ENCODE peak calls at places on chromosomes 16 and 17, in five cellular contexts. L is LHCN-M2, W is EH, N is KG1, F is transverse colon. T is an unnamed sample.

GRCh38 chr17:31008374-31009035 is 37.7 kb downstream of the RNF135 start:
- DNase-seq in L (no peak), W (peak), N (no peak), F (peak), T (peak)

GRCh38 chr16:85523602-85524364 is 89.3 kb upstream of the GSE1 start:
- DNase-seq in L (no peak), W (peak), N (no peak), F (no peak), T (peak)

GRCh38 chr17:5413682-5414081 is 5.8 kb downstream of the NUP88 start:
- DNase-seq in L (peak), W (peak), N (no peak), F (no peak), T (peak)

GRCh38 chr17:28279411-28279810 is 39.6 kb upstream of the TMEM97 start:
- DNase-seq in L (peak), W (peak), N (no peak), F (no peak), T (peak)

GRCh38 chr17:77218902-77219301 is 78.1 kb downstream of the SEC14L1 start:
- DNase-seq in L (no peak), W (no peak), N (no peak), F (no peak), T (no peak)

GRCh38 chr17:33012522-33013033 is 20.9 kb downstream of the SPACA3 start:
- DNase-seq in L (peak), W (peak), N (no peak), F (no peak), T (peak)

GRCh38 chr16:578870-579405 is 9.2 kb downstream of the PIGQ start:
- DNase-seq in L (no peak), W (peak), N (no peak), F (peak), T (peak)

GRCh38 chr16:67150833-67151396 is at the start of gene B3GNT9:
- DNase-seq in L (peak), W (peak), N (no peak), F (peak), T (peak)

GRCh38 chr17:68710976-68711375 is 109.8 kb upstream of the FAM20A start:
- DNase-seq in L (no peak), W (peak), N (no peak), F (no peak), T (peak)

GRCh38 chr16:75455677-75456076 is 8.8 kb downstream of the TMEM170A start:
- DNase-seq in L (no peak), W (no peak), N (no peak), F (no peak), T (no peak)

GRCh38 chr16:88747588-88748301 is 37.3 kb downstream of the PIEZO1 start:
- DNase-seq in L (peak), W (no peak), N (peak), F (peak), T (no peak)

GRCh38 chr17:50079334-50080095 is 15.6 kb upstream of the PDK2 start:
- DNase-seq in L (peak), W (peak), N (no peak), F (peak), T (no peak)

GRCh38 chr16:64469351-64469750 is 652.5 kb downstream of the CDH11 start:
- DNase-seq in L (no peak), W (no peak), N (no peak), F (no peak), T (no peak)

GRCh38 chr17:38879878-38880727 is 10.2 kb downstream of the LASP1 start:
- DNase-seq in L (peak), W (peak), N (no peak), F (peak), T (peak)

GRCh38 chr16:30934827-30935557 is 11.6 kb downstream of the FBXL19 start:
- DNase-seq in L (peak), W (peak), N (no peak), F (peak), T (peak)

GRCh38 chr17:77692571-77693161 is 265.8 kb upstream of the TNRC6C start:
- DNase-seq in L (peak), W (peak), N (no peak), F (no peak), T (peak)

GRCh38 chr17:42679001-42679491 is 2.3 kb upstream of the PLEKHH3 start:
- DNase-seq in L (peak), W (peak), N (no peak), F (peak), T (peak)

GRCh38 chr16:24525970-24526559 is 13.3 kb upstream of the RBBP6 start:
- DNase-seq in L (peak), W (peak), N (no peak), F (no peak), T (peak)

GRCh38 chr16:4550587-4550986 is 5.6 kb upstream of the C16orf96 start:
- DNase-seq in L (no peak), W (peak), N (no peak), F (no peak), T (no peak)

GRCh38 chr17:50459081-50459676 is 9.5 kb downstream of the CHAD start:
- DNase-seq in L (no peak), W (peak), N (no peak), F (peak), T (peak)

GRCh38 chr17:44251062-44251461 is 16.9 kb downstream of the SLC4A1 start:
- DNase-seq in L (no peak), W (no peak), N (no peak), F (no peak), T (no peak)

GRCh38 chr16:19542138-19542821 is 13.2 kb upstream of the VPS35L start:
- DNase-seq in L (no peak), W (no peak), N (no peak), F (no peak), T (no peak)

GRCh38 chr16:89505204-89506112 is 2.7 kb upstream of the SPG7 start:
- DNase-seq in L (peak), W (peak), N (peak), F (peak), T (peak)

GRCh38 chr17:39812466-39812865 is 51.6 kb downstream of the IKZF3 start:
- DNase-seq in L (no peak), W (no peak), N (no peak), F (no peak), T (no peak)

GRCh38 chr17:38735161-38735997 is 5.2 kb downstream of the CISD3 start:
- DNase-seq in L (no peak), W (peak), N (no peak), F (peak), T (peak)

GRCh38 chr16:11245222-11245737 is 10.7 kb downstream of the SOCS1 start:
- DNase-seq in L (no peak), W (no peak), N (no peak), F (no peak), T (no peak)

GRCh38 chr17:7351665-7352558 is at the start of gene KCTD11:
- DNase-seq in L (peak), W (peak), N (no peak), F (peak), T (peak)

GRCh38 chr17:57649731-57650484 is 95.2 kb downstream of the CCDC182 start:
- DNase-seq in L (no peak), W (peak), N (no peak), F (no peak), T (peak)

GRCh38 chr16:84423416-84423837 is 55.1 kb downstream of the ATP2C2 start:
- DNase-seq in L (peak), W (peak), N (no peak), F (no peak), T (peak)

GRCh38 chr16:31476305-31477219 is 4.6 kb downstream of the TGFB1I1 start:
- DNase-seq in L (no peak), W (no peak), N (no peak), F (peak), T (no peak)

GRCh38 chr16:84947022-84947421 is 64.3 kb downstream of the ZDHHC7 start:
- DNase-seq in L (no peak), W (no peak), N (peak), F (peak), T (peak)

GRCh38 chr16:13945734-13946490 is 26.0 kb downstream of the ERCC4 start:
- DNase-seq in L (no peak), W (no peak), N (no peak), F (no peak), T (no peak)

GRCh38 chr16:24508614-24509013 is 30.8 kb upstream of the RBBP6 start:
- DNase-seq in L (peak), W (peak), N (no peak), F (no peak), T (peak)

GRCh38 chr16:89037261-89038152 is 56.1 kb upstream of the ACSF3 start:
- DNase-seq in L (peak), W (peak), N (no peak), F (no peak), T (peak)

GRCh38 chr17:64025732-64026294 is 5.4 kb upstream of the ICAM2 start:
- DNase-seq in L (peak), W (peak), N (peak), F (peak), T (peak)

GRCh38 chr16:55832788-55833583 is at the start of gene CES1:
- DNase-seq in L (no peak), W (no peak), N (no peak), F (peak), T (no peak)

GRCh38 chr16:66361604-66362135 is 4.8 kb upstream of the CDH5 start:
- DNase-seq in L (no peak), W (no peak), N (no peak), F (no peak), T (no peak)

GRCh38 chr17:62995377-62995885 is 29.4 kb downstream of the TANC2 start:
- DNase-seq in L (peak), W (peak), N (peak), F (peak), T (peak)

GRCh38 chr17:47776330-47777197 is 43.5 kb downstream of the TBX21 start:
- DNase-seq in L (peak), W (peak), N (no peak), F (peak), T (peak)

GRCh38 chr17:32349854-32350661 is at the start of gene ZNF207:
- DNase-seq in L (peak), W (peak), N (peak), F (peak), T (peak)